ENCODE peak calls at places on chromosomes 2 and 18, in nine cellular contexts. P is AG04450; F is fibroblast of lung; G is C1 segment of cervical spinal cord; Z is psoas muscle; K is activated naive CD8-positive, alpha-beta T cell treated with anti-CD3 and anti-CD28 coated beads, Interleukin-2, amount 50 U/mL, for 24 hours; L is erythroblast; C is activated CD4-positive, alpha-beta T cell treated with anti-CD3 and anti-CD28 coated beads for 36 hours; U is stimulated activated CD4-positive, alpha-beta T cell treated with anti-CD3 and anti-CD28 coated beads, Interleukin-15, amount 100 ng/mL, for 24 hours. V is an unnamed sample.

GRCh38 chr2:201959626-201960025 is 74.0 kb upstream of the FZD7 start:
- DNase-seq in U (no peak), Z (no peak), K (no peak), F (no peak), C (no peak), L (no peak), P (no peak), G (no peak), V (no peak)

GRCh38 chr2:45009928-45010705 is 865 bp upstream of the SIX2 start:
- DNase-seq in L (no peak), Z (peak; percentile 85), F (peak; percentile 77), K (no peak), C (no peak), G (no peak), P (no peak), U (no peak), V (peak; percentile 88)

GRCh38 chr2:108377411-108377810 is 343 bp upstream of the SULT1C4 start:
- DNase-seq in P (peak; percentile 66), C (no peak), F (peak; percentile 70), G (no peak), U (no peak), Z (no peak), L (no peak), K (no peak), V (no peak)

GRCh38 chr2:120228503-120228902 is 5.3 kb upstream of the TMEM185B start:
- DNase-seq in G (no peak), P (no peak), F (no peak), K (no peak), L (no peak), C (no peak), U (no peak), Z (no peak), V (no peak)

GRCh38 chr2:150549381-150549780 is 61.9 kb upstream of the RND3 start:
- DNase-seq in F (no peak), G (no peak), C (no peak), Z (no peak), P (no peak), L (no peak), U (no peak), K (no peak), V (no peak)

GRCh38 chr18:44742126-44742525 is 61.4 kb downstream of the SETBP1 start:
- DNase-seq in K (no peak), C (no peak), P (no peak), L (no peak), U (no peak), G (no peak), Z (no peak), F (no peak), V (no peak)

GRCh38 chr18:2776596-2776995 is 70.2 kb upstream of the EMILIN2 start:
- DNase-seq in K (no peak), U (no peak), G (no peak), C (no peak), Z (no peak), L (no peak), P (no peak), F (no peak), V (no peak)

GRCh38 chr2:8583400-8584173 is 98.3 kb upstream of the ID2 start:
- DNase-seq in Z (peak; percentile 85), P (no peak), G (no peak), L (peak; percentile 96), C (peak; percentile 91), U (peak; percentile 90), F (peak; percentile 38), K (peak; percentile 96), V (no peak)

GRCh38 chr2:205197468-205198129 is 484.7 kb upstream of the NRP2 start:
- DNase-seq in G (no peak), L (no peak), F (no peak), C (peak; percentile 32), P (no peak), K (peak; percentile 12), U (peak; percentile 15), Z (no peak), V (peak; percentile 81)

GRCh38 chr2:54831480-54831879 is 108.0 kb downstream of the EML6 start:
- DNase-seq in G (no peak), C (no peak), F (no peak), Z (no peak), U (no peak), P (no peak), K (no peak), L (no peak), V (no peak)

GRCh38 chr2:2569836-2570235 is 238.8 kb upstream of the MYT1L start:
- DNase-seq in G (no peak), Z (no peak), K (no peak), U (no peak), C (no peak), F (no peak), L (no peak), P (no peak), V (no peak)

V was measured in SJCRH30.